ENCODE peak calls at places on chromosomes 13 and 19, in six cellular contexts. N, P, G, B, K and W are unnamed samples. For H3K9me2, the result is how much of the 10 kb centered on the place peaks cover.

GRCh38 chr19:45569619-45570421 is 14.8 kb downstream of the OPA3 start:
- DNase-seq in B (peak), N (peak), G (peak), K (peak), P (peak), W (peak)

GRCh38 chr13:23468811-23469210 is 35.3 kb upstream of the SACS start:
- DNase-seq in P (no peak), K (peak), G (no peak), N (no peak), B (no peak), W (no peak)

GRCh38 chr13:98371624-98372023 is 194.6 kb upstream of the RNF113B start:
- DNase-seq in G (no peak), K (no peak), P (no peak), B (no peak), N (no peak), W (no peak)

GRCh38 chr19:51607920-51608562 is 22.2 kb downstream of the SIGLEC5 start:
- DNase-seq in G (peak), K (no peak), P (peak), N (peak), B (peak), W (peak)

GRCh38 chr13:71643466-71643865 is 223.5 kb downstream of the DACH1 start:
- DNase-seq in P (no peak), N (no peak), G (no peak), B (no peak), K (no peak), W (no peak)

GRCh38 chr13:46665630-46666482 is 112.9 kb downstream of the LRCH1 start:
- DNase-seq in B (no peak), G (peak), P (peak), N (no peak), K (peak), W (no peak)

GRCh38 chr13:25420161-25420560 is 48.4 kb downstream of the ATP8A2 start:
- DNase-seq in P (no peak), N (no peak), K (no peak), G (no peak), B (no peak), W (no peak)

GRCh38 chr13:110499621-110500281 is 61.8 kb downstream of the RAB20 start:
- DNase-seq in B (no peak), P (peak), K (no peak), N (no peak), G (no peak), W (no peak)

GRCh38 chr13:42485272-42485671 is 88.7 kb upstream of the TNFSF11 start:
- DNase-seq in B (no peak), K (no peak), N (no peak), P (no peak), G (no peak), W (no peak)

GRCh38 chr13:22047082-22047784 is 376.4 kb downstream of the FGF9 start:
- DNase-seq in P (no peak), G (no peak), B (peak), K (no peak), N (no peak), W (no peak)

GRCh38 chr13:21749410-21749809 is 78.5 kb downstream of the FGF9 start:
- DNase-seq in P (peak), G (no peak), N (no peak), K (no peak), B (no peak), W (no peak)

GRCh38 chr19:38034153-38034835 is 127.3 kb downstream of the SIPA1L3 start:
- DNase-seq in N (no peak), K (no peak), G (no peak), P (no peak), B (no peak), W (no peak)

GRCh38 chr13:99386495-99386894 is 79.3 kb upstream of the GPR183 start:
- DNase-seq in P (no peak), K (no peak), N (no peak), B (no peak), G (no peak), W (no peak)

GRCh38 chr13:100674363-100674847 is at the start of gene TMTC4:
- DNase-seq in K (peak), N (no peak), G (peak), P (no peak), B (no peak), W (no peak)

GRCh38 chr19:9709305-9709704 is 34.4 kb upstream of the ZNF562 start:
- DNase-seq in P (no peak), G (no peak), B (no peak), N (no peak), K (no peak), W (no peak)

GRCh38 chr13:109074436-109074835 is 445.0 kb downstream of the MYO16 start:
- DNase-seq in B (no peak), P (no peak), G (no peak), K (no peak), N (no peak), W (no peak)
- H3K9me2 ChIP-seq in B (under half), P (under half), G (under half), K (under half), N (under half), W (under half)

DNA sequence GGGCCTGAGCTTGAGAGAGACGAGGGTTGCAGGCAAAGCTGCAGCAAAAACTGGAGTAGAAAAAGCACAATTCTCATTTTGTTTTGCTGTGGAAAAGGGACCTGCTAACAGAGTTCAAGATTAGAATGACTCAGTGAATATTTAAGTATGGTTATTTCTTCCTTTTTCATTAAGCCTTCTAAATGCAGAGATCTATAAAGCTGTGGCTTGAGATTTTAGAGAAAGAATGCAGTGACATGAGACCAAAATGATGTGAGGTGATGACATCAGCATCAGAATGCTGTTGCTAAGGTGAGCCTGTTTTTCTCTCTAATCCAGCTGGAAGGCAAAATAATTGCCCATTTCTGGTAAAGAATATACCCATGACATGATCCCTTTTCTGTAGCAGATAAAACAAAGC is 10.8 kb upstream of the MBNL2 start:
- DNase-seq in B (no peak), N (no peak), G (no peak), P (no peak), K (no peak), W (no peak)
- H3K27ac ChIP-seq in B (no peak), N (peak), G (no peak), P (no peak), K (no peak), W (no peak)

DNA sequence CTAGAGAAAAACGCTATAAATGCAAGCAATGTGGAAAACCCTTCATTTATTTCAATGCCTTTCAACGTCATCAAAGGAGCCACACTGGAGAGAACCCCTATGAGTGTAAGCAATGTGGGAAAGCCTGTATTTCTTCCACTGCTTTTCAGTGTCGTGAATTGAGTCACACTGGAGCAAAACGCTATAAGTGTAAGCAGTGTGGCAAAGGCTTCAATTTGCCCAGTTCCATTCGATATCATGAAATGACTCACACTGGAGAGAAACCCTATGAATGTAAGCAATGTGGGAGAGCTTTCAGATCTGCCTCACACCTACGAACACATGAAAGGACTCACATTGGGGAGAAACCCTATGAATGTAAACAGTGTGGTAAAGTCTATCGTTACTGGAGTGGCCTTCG is 27.4 kb downstream of the ZNF20 start:
- DNase-seq in G (no peak), P (no peak), B (no peak), K (no peak), N (no peak), W (no peak)
- H3K4me2 ChIP-seq in G (no peak), P (no peak), B (no peak), K (no peak), N (no peak), W (no peak)

GRCh38 chr13:35879111-35879510 is 252.1 kb downstream of the DCLK1 start:
- DNase-seq in G (no peak), P (no peak), N (no peak), K (no peak), B (no peak), W (peak)
- H3K9me2 ChIP-seq in G (under half), P (under half), N (under half), K (under half), B (under half), W (under half)